ENCODE peak calls at places on chromosomes 11 and 22, in seven cellular contexts. C, F, I, P, K, W and H are unnamed samples.

GRCh38 chr11:2913029-2913431 is 16.2 kb downstream of the PHLDA2 start:
- DNase-seq in K (no peak), C (no peak), W (peak), P (no peak), I (no peak), F (no peak), H (no peak)

GRCh38 chr11:43549624-43550023 is 130.9 kb upstream of the HSD17B12 start:
- DNase-seq in F (no peak), P (no peak), W (no peak), C (no peak), I (no peak), K (no peak), H (no peak)

GRCh38 chr22:29315286-29316195 is at the start of gene RASL10A:
- DNase-seq in W (no peak), I (no peak), C (no peak), P (no peak), F (no peak), K (no peak), H (no peak)

GRCh38 chr11:68560216-68560615 is 99.7 kb downstream of the PPP6R3 start:
- DNase-seq in K (no peak), P (no peak), F (no peak), W (no peak), I (no peak), C (no peak), H (no peak)

GRCh38 chr22:24402460-24403192 is 24.8 kb upstream of the ADORA2A start:
- DNase-seq in C (peak), P (no peak), K (no peak), W (peak), F (peak), I (peak), H (peak)

GRCh38 chr22:49795521-49795920 is 32.2 kb downstream of the BRD1 start:
- DNase-seq in F (no peak), I (no peak), P (no peak), K (no peak), W (no peak), C (no peak), H (no peak)

GRCh38 chr11:69416123-69416475 is 65.4 kb upstream of the LINC01488 start:
- DNase-seq in F (no peak), K (no peak), P (no peak), C (no peak), I (no peak), W (no peak), H (no peak)

GRCh38 chr22:43060213-43060612 is 29.0 kb downstream of the TTLL1 start:
- DNase-seq in I (no peak), K (no peak), P (no peak), C (no peak), F (peak), W (no peak), H (peak)

GRCh38 chr11:92286718-92287117 is 62.1 kb downstream of the FAT3 start:
- DNase-seq in W (no peak), P (no peak), K (no peak), F (no peak), C (no peak), I (no peak), H (no peak)

GRCh38 chr22:44530106-44530505 is 32.1 kb upstream of the RTL6 start:
- DNase-seq in I (no peak), C (no peak), F (no peak), P (no peak), K (no peak), W (no peak), H (no peak)

GRCh38 chr11:93567406-93567819 is 24.2 kb upstream of the SMCO4 start:
- DNase-seq in P (peak), I (no peak), K (no peak), C (no peak), F (peak), W (peak), H (peak)

GRCh38 chr22:16801571-16801970 is 23.6 kb downstream of the XKR3 start:
- DNase-seq in K (no peak), I (no peak), P (no peak), F (no peak), W (no peak), C (no peak), H (no peak)

GRCh38 chr11:38460901-38461300 is 1862.9 kb upstream of the RAG2 start:
- DNase-seq in C (no peak), P (peak), I (no peak), F (no peak), W (peak), K (no peak), H (no peak)

GRCh38 chr11:34633990-34634725 is 13.3 kb downstream of the EHF start:
- DNase-seq in I (no peak), W (no peak), F (no peak), C (no peak), P (no peak), K (no peak), H (no peak)

GRCh38 chr22:30712094-30712493 is 17.4 kb downstream of the OSBP2 start:
- DNase-seq in K (no peak), P (no peak), C (no peak), F (no peak), W (no peak), I (no peak), H (no peak)

GRCh38 chr11:14342906-14343305 is 16.1 kb downstream of the RRAS2 start:
- DNase-seq in W (no peak), C (no peak), I (no peak), F (no peak), K (no peak), P (no peak), H (no peak)

GRCh38 chr11:121904148-121904547 is 211.9 kb downstream of the BLID start:
- DNase-seq in I (no peak), K (no peak), F (no peak), P (no peak), C (no peak), W (no peak), H (no peak)

GRCh38 chr11:28903716-28904115 is 795.5 kb downstream of the METTL15 start:
- DNase-seq in K (no peak), C (no peak), F (no peak), P (no peak), W (no peak), I (no peak), H (no peak)

GRCh38 chr11:67648140-67648795 is 2.3 kb downstream of the ACY3 start:
- DNase-seq in K (no peak), P (no peak), C (peak), W (peak), F (no peak), I (peak), H (no peak)

GRCh38 chr22:38941488-38941987 is 15.9 kb upstream of the APOBEC3A start:
- DNase-seq in K (no peak), P (no peak), C (no peak), F (no peak), I (no peak), W (no peak), H (no peak)

GRCh38 chr11:46039990-46040389 is 81.3 kb downstream of the PHF21A start:
- DNase-seq in C (no peak), K (no peak), I (no peak), W (no peak), F (no peak), P (no peak), H (no peak)

GRCh38 chr22:25006354-25006753 is 53.8 kb downstream of the KIAA1671 start:
- DNase-seq in W (no peak), C (no peak), F (no peak), K (no peak), P (no peak), I (no peak), H (no peak)

GRCh38 chr11:7673724-7674434 is 579 bp upstream of the CYB5R2 start:
- DNase-seq in K (no peak), F (peak), I (no peak), C (peak), W (peak), P (peak), H (peak)

GRCh38 chr11:122809861-122810260 is 28.4 kb upstream of the CRTAM start:
- DNase-seq in P (no peak), I (no peak), W (no peak), K (no peak), F (no peak), C (no peak), H (no peak)

GRCh38 chr11:45850446-45850845 is 3.2 kb downstream of the CRY2 start:
- DNase-seq in W (no peak), C (no peak), F (no peak), P (no peak), I (no peak), K (no peak), H (no peak)

GRCh38 chr11:65095427-65095826 is 587 bp upstream of the VPS51 start:
- DNase-seq in K (no peak), P (peak), I (no peak), C (no peak), W (no peak), F (no peak), H (no peak)

GRCh38 chr11:9066432-9066925 is 24.9 kb downstream of the SCUBE2 start:
- DNase-seq in F (no peak), P (no peak), K (no peak), W (peak), I (no peak), C (no peak), H (no peak)

GRCh38 chr22:20509344-20510047 is 2.1 kb downstream of the MED15 start:
- DNase-seq in P (peak), I (peak), W (peak), K (no peak), F (peak), C (peak), H (peak)

GRCh38 chr11:72639475-72640375 is 34.5 kb downstream of the PDE2A start:
- DNase-seq in C (no peak), F (no peak), I (no peak), K (no peak), P (no peak), W (no peak), H (peak)
- H3K4me3 ChIP-seq in C (no peak), F (peak), I (no peak), K (peak), P (no peak), W (no peak), H (peak)

DNA sequence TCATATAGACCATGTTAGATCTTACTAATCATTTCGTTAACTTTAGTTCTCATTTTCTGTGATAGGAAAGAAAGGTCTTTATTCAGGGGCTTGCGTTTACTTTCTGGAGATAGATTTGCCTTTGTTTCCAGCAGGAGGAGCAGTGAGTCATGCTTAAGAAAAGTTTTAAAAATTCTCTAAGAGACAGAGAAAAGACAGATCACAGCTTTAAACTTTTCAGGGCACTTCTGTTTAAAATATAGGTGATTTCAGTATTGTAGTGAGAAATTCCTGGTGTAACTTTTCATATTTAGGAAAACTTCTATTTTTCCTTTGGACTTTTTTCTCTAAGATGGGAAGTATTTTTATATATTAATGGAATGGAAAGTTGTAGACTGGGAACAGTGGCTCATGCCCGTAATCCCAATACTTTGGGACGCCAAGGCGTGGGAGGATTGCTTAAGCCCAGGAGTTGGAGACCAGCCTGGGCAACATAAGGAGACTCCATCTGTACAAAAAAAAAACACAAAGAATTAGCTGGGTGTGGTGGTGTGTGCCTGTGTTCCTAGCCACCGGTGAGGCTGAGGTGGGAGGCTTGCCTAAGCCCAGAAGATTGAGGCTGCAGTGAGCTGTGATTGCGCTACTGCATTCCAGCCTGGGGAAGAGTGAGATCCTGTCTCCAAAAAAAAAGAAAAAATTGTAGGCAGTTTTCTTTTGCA is 60.3 kb downstream of the ATXN10 start:
- DNase-seq in I (peak), F (no peak), P (no peak), W (no peak), C (no peak), K (no peak), H (peak)
- H3K27ac ChIP-seq in I (peak), F (no peak), P (no peak), W (no peak), C (no peak), K (peak), H (no peak)

GRCh38 chr22:31846161-31847115 is 92.6 kb downstream of the DEPDC5 start:
- DNase-seq in P (no peak), C (no peak), W (no peak), I (peak), K (no peak), F (no peak), H (no peak)
- TF ChIP-seq CTCF in P (no peak), C (peak), W (no peak), I (no peak), K (no peak), F (no peak), H (no peak)

DNA sequence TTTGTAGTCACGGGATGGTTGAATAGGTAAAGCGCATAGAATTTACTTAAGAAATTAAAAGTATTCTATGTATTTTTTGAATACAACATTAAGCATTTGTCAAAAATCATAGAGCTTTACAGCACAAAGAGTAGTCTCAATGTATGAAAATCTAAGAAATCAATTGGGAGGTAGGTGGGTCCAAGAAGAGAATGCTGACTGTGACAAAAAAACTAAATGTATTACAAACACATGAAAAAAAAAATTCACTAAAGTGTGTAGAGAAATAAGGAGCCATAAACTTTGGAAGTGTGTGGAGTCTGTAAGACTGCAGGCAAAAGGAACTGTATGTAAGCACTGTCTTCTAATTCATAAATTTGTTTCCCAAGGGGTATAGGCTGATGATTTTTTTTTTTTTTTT is 558.3 kb downstream of the JRKL start:
- DNase-seq in P (no peak), W (no peak), F (no peak), C (no peak), K (no peak), I (no peak), H (no peak)
- H3K4me3 ChIP-seq in P (no peak), W (no peak), F (no peak), C (no peak), K (no peak), I (no peak), H (no peak)